ENCODE peak calls at places on chromosome 11, in seven cellular contexts. Q, F, S, O, E, A and Y are unnamed samples.

GRCh38 chr11:125423247-125423849 is 72.7 kb downstream of the FEZ1 start:
- DNase-seq in F (peak; percentile 20), Q (no peak), S (no peak), O (no peak), E (no peak), A (no peak), Y (no peak)

GRCh38 chr11:26134481-26135355 is 197.2 kb upstream of the ANO3 start:
- DNase-seq in S (no peak), E (peak; percentile 1), A (no peak), Q (no peak), O (no peak), F (peak; percentile 68), Y (peak; percentile 6)

GRCh38 chr11:27868226-27868625 is 168.0 kb upstream of the BDNF start:
- DNase-seq in F (no peak), S (no peak), O (no peak), A (no peak), E (no peak), Q (no peak), Y (no peak)

GRCh38 chr11:133927690-133928627 is 28.8 kb downstream of the IGSF9B start:
- DNase-seq in E (peak; percentile 77), A (peak; percentile 76), O (peak; percentile 88), F (peak; percentile 75), Q (peak; percentile 56), S (no peak), Y (peak; percentile 15)

GRCh38 chr11:115616941-115617340 is 112.7 kb upstream of the CADM1 start:
- DNase-seq in O (no peak), S (no peak), F (peak; percentile 81), Q (no peak), A (no peak), E (no peak), Y (peak; percentile 69)

GRCh38 chr11:61145228-61146005 is 15.8 kb downstream of the VPS37C start:
- DNase-seq in O (peak; percentile 51), E (no peak), Q (no peak), S (no peak), A (no peak), F (no peak), Y (no peak)

GRCh38 chr11:77617892-77618291 is 19.7 kb downstream of the CLNS1A start:
- DNase-seq in O (no peak), E (no peak), S (no peak), Q (no peak), F (peak; percentile 45), A (no peak), Y (no peak)

GRCh38 chr11:36380296-36381004 is 84.4 kb downstream of the PRR5L start:
- DNase-seq in O (no peak), E (no peak), F (no peak), A (no peak), Q (no peak), S (no peak), Y (no peak)

GRCh38 chr11:19441752-19442553 is 201.2 kb upstream of the E2F8 start:
- DNase-seq in E (no peak), O (no peak), F (peak; percentile 95), A (no peak), S (peak; percentile 91), Q (peak; percentile 28), Y (peak; percentile 95)

GRCh38 chr11:44564653-44565007 is 833 bp upstream of the CD82 start:
- DNase-seq in A (peak; percentile 81), F (peak; percentile 93), E (no peak), O (peak; percentile 78), Q (peak; percentile 90), S (no peak), Y (peak; percentile 41)

GRCh38 chr11:68214173-68215086 is 1.3 kb upstream of the KMT5B start:
- DNase-seq in A (peak; percentile 66), E (peak; percentile 22), F (no peak), Q (peak; percentile 25), O (peak; percentile 75), S (no peak), Y (no peak)

GRCh38 chr11:128697645-128698174 is 3.8 kb downstream of the FLI1 start:
- DNase-seq in S (no peak), A (no peak), F (no peak), E (no peak), O (no peak), Q (no peak), Y (no peak)

GRCh38 chr11:69567951-69568808 is 72.8 kb upstream of the CCND1 start:
- DNase-seq in S (no peak), E (no peak), Q (no peak), A (no peak), F (peak; percentile 44), O (no peak), Y (no peak)

GRCh38 chr11:69008774-69009440 is 4.1 kb downstream of the MRGPRF start:
- DNase-seq in S (peak; percentile 94), F (peak; percentile 99), O (peak; percentile 59), A (peak; percentile 70), E (no peak), Q (peak; percentile 50), Y (peak; percentile 90)

GRCh38 chr11:99368579-99368978 is 347.8 kb downstream of the CNTN5 start:
- DNase-seq in A (no peak), S (peak; percentile 14), E (no peak), Q (no peak), F (no peak), O (no peak), Y (peak; percentile 24)

GRCh38 chr11:82308979-82309378 is 424.7 kb downstream of the FAM181B start:
- DNase-seq in E (no peak), O (no peak), F (no peak), S (no peak), A (no peak), Q (no peak), Y (no peak)

GRCh38 chr11:61855939-61856730 is 28.0 kb downstream of the FADS2 start:
- DNase-seq in Q (no peak), F (no peak), S (no peak), O (no peak), A (no peak), E (no peak), Y (no peak)

GRCh38 chr11:5719703-5720495 is 16.3 kb upstream of the OR56B1 start:
- DNase-seq in Q (no peak), F (no peak), E (no peak), O (no peak), A (no peak), S (no peak), Y (no peak)

GRCh38 chr11:29616611-29617010 is 400.2 kb downstream of the KCNA4 start:
- DNase-seq in Q (no peak), E (no peak), O (no peak), F (no peak), S (no peak), A (no peak), Y (peak; percentile 53)

GRCh38 chr11:100890779-100891178 is 203.7 kb downstream of the ARHGAP42 start:
- DNase-seq in S (peak; percentile 76), Q (no peak), A (no peak), E (no peak), O (no peak), F (peak; percentile 91), Y (peak; percentile 99)

GRCh38 chr11:77665240-77665965 is 27.8 kb upstream of the CLNS1A start:
- DNase-seq in Q (no peak), F (no peak), S (no peak), A (no peak), E (no peak), O (no peak), Y (no peak)

GRCh38 chr11:12502041-12502440 is 124.7 kb downstream of the PARVA start:
- DNase-seq in Q (no peak), E (no peak), O (no peak), F (peak; percentile 70), S (peak; percentile 12), A (no peak), Y (peak; percentile 19)

GRCh38 chr11:2919837-2920236 is 9.4 kb downstream of the PHLDA2 start:
- DNase-seq in F (no peak), Q (no peak), E (no peak), A (no peak), S (no peak), O (no peak), Y (no peak)

GRCh38 chr11:117815262-117815803 is 9.2 kb downstream of the FXYD2 start:
- DNase-seq in A (no peak), F (no peak), Q (peak; percentile 61), O (peak; percentile 54), S (no peak), E (no peak), Y (no peak)

GRCh38 chr11:120121336-120121735 is 16.6 kb downstream of the TRIM29 start:
- DNase-seq in F (no peak), O (no peak), A (no peak), Q (no peak), S (no peak), E (no peak), Y (no peak)
- TF ChIP-seq CTCF in F (no peak), O (no peak), A (no peak), Q (no peak), S (no peak), E (no peak), Y (no peak)

DNA sequence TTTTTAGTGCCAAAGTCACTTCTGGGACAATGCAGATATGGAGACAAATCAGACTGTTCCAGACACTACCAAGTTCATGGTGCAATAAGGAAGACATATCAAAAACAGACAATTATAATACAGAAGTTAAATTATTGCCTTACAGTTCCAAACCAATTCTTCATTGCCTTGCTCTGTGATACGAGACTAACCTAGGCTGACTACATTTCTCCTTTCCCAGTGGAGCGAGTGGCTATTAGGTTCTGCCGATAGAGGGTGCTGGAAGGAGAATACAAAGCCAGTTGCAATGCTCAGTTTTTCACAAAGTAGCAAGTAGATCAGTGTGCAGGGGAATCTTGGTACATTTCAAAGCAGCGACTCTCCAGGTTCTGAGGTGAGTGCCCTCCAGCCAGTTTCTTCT is 67.8 kb downstream of the FAM168A start:
- DNase-seq in F (no peak), S (no peak), O (no peak), Q (no peak), A (no peak), E (no peak), Y (no peak)
- TF ChIP-seq CTCF in F (peak; percentile 12), S (peak; percentile 29), O (no peak), Q (no peak), A (peak; percentile 60), E (peak; percentile 42), Y (peak; percentile 17)

DNA sequence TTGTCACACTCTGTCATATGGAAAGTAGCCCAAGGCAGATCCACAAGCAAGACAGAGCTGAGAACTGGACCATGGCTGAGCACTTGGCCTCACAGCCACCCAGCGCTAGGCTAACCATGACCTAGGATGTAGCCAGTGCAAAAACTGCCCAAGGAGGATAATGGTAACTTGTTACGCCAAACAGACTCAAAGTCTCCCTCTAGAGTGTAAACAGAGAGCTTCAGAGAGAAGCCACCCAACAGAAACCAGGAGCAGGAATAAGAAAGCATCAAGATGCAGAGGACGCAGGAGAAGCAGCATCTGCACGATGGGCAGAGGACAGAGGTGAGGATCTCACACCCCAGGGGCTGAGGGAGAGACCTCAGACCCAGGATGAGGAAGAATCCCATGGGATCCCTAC is 97.9 kb downstream of the RCN1 start:
- DNase-seq in F (no peak), O (no peak), E (no peak), Q (no peak), S (no peak), A (no peak), Y (no peak)
- TF ChIP-seq CTCF in F (no peak), O (no peak), E (no peak), Q (no peak), S (peak; percentile 9), A (no peak), Y (no peak)

DNA sequence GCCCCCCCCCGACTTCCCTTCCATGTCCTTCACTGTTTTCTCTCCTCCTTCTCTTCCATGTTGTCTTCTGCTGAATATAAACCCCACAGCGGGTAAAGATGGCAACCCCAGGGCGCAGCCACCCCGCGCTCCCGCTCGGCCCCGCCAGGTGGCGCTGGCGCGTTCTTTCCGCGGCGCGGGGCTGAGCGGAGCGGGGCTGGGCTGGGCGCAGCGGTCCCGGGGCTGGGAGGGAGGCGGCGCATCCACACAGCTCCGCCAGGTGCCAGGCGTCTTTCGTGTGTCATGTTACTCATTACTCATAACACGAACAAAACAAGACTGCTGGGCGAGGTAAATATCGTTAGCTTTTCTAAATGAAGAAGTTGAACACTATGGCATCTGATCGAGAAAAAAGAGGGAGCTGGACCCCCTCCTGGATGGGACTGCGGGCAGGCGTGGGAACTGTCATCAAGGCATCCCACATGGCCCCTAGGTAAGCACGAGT is 321.2 kb downstream of the NTM start:
- DNase-seq in A (no peak), E (peak; percentile 66), S (no peak), F (peak; percentile 50), Q (no peak), O (peak; percentile 67), Y (no peak)
- TF ChIP-seq CTCF in A (no peak), E (peak; percentile 81), S (peak; percentile 50), F (peak; percentile 59), Q (peak; percentile 51), O (peak; percentile 33), Y (peak; percentile 64)